ENCODE peak calls at places on chromosomes 12 and 14, in four cellular contexts. X, E, B and U are unnamed samples.

GRCh38 chr14:41604793-41605534 is 1.7 kb upstream of the LRFN5 start:
- DNase-seq in X (peak; percentile 71), E (no peak), B (no peak), U (no peak)

GRCh38 chr12:76242813-76243540 is 105.2 kb downstream of the BBS10 start:
- DNase-seq in X (no peak), E (no peak), B (no peak), U (peak; percentile 25)

GRCh38 chr12:127108360-127109215 is 1158.4 kb upstream of the TMEM132C start:
- DNase-seq in X (peak; percentile 31), E (peak; percentile 29), B (peak; percentile 13), U (peak; percentile 51)

GRCh38 chr14:101363880-101364391 is 197.4 kb upstream of the DIO3 start:
- DNase-seq in X (no peak), E (no peak), B (no peak), U (no peak)

GRCh38 chr12:10982244-10982643 is 4.5 kb downstream of the TAS2R50 start:
- DNase-seq in X (no peak), E (no peak), B (no peak), U (no peak)

GRCh38 chr12:100826323-100826722 is 31.7 kb downstream of the ANO4 start:
- DNase-seq in X (peak; percentile 5), E (no peak), B (no peak), U (no peak)

GRCh38 chr12:8012910-8013309 is 19.6 kb upstream of the FOXJ2 start:
- DNase-seq in X (no peak), E (no peak), B (no peak), U (no peak)

GRCh38 chr14:49997991-49998390 is 105.1 kb downstream of the ARF6 start:
- DNase-seq in X (no peak), E (no peak), B (no peak), U (no peak)

GRCh38 chr12:65962921-65963883 is 138.9 kb downstream of the HMGA2 start:
- DNase-seq in X (no peak), E (no peak), B (no peak), U (no peak)

GRCh38 chr14:22996823-22997301 is 13.1 kb downstream of the C14orf93 start:
- DNase-seq in X (no peak), E (no peak), B (no peak), U (no peak)

GRCh38 chr12:130104596-130105253 is 57.5 kb upstream of the FZD10 start:
- DNase-seq in X (no peak), E (no peak), B (no peak), U (no peak)

GRCh38 chr14:77376380-77376770 is 519 bp downstream of the TMED8 start:
- DNase-seq in X (no peak), E (no peak), B (no peak), U (no peak)

GRCh38 chr12:102317155-102317554 is 119.5 kb upstream of the PMCH start:
- DNase-seq in X (no peak), E (no peak), B (no peak), U (no peak)

GRCh38 chr14:70254476-70254961 is 65.8 kb upstream of the SLC8A3 start:
- DNase-seq in X (peak; percentile 5), E (no peak), B (no peak), U (no peak)

GRCh38 chr14:80973918-80974317 is 18.5 kb downstream of the TSHR start:
- DNase-seq in X (no peak), E (no peak), B (no peak), U (no peak)

GRCh38 chr12:98388126-98388525 is 127.3 kb upstream of the TMPO start:
- DNase-seq in X (no peak), E (no peak), B (no peak), U (no peak)

GRCh38 chr14:103679351-103679750 is 35.9 kb downstream of the XRCC3 start:
- DNase-seq in X (no peak), E (no peak), B (no peak), U (no peak)